ENCODE peak calls at places on chromosomes 11 and 22, in seven cellular contexts. One of them, this sample, is unnamed.

GRCh38 chr22:49037701-49038245 is 789.9 kb downstream of the BRD1 start:
- DNase-seq in Caki2: no peak
- DNase-seq in psoas muscle: no peak
- DNase-seq in GM19239: no peak
- DNase-seq in astrocyte of the spinal cord: no peak
- DNase-seq in NCI-H1417: no peak
- DNase-seq in stimulated activated CD4-positive, alpha-beta T cell treated with anti-CD3 and anti-CD28 coated beads, Interleukin-2, amount 100 ng/mL, for 48 hours: no peak
- DNase-seq in this sample: no peak

GRCh38 chr22:36439481-36440271 is 41.8 kb downstream of the TXN2 start:
- DNase-seq in Caki2: peak; percentile 70
- DNase-seq in astrocyte of the spinal cord: peak; percentile 95
- DNase-seq in NCI-H1417: no peak
- DNase-seq in psoas muscle: peak; percentile 51
- DNase-seq in GM19239: no peak
- DNase-seq in stimulated activated CD4-positive, alpha-beta T cell treated with anti-CD3 and anti-CD28 coated beads, Interleukin-2, amount 100 ng/mL, for 48 hours: no peak
- DNase-seq in this sample: peak; percentile 57

GRCh38 chr22:31952459-31952858 is 8.1 kb downstream of the YWHAH start:
- DNase-seq in NCI-H1417: no peak
- DNase-seq in GM19239: no peak
- DNase-seq in psoas muscle: no peak
- DNase-seq in stimulated activated CD4-positive, alpha-beta T cell treated with anti-CD3 and anti-CD28 coated beads, Interleukin-2, amount 100 ng/mL, for 48 hours: no peak
- DNase-seq in astrocyte of the spinal cord: peak; percentile 87
- DNase-seq in Caki2: peak; percentile 54
- DNase-seq in this sample: no peak

GRCh38 chr11:27570542-27570941 is 64.0 kb upstream of the LIN7C start:
- DNase-seq in stimulated activated CD4-positive, alpha-beta T cell treated with anti-CD3 and anti-CD28 coated beads, Interleukin-2, amount 100 ng/mL, for 48 hours: no peak
- DNase-seq in astrocyte of the spinal cord: no peak
- DNase-seq in GM19239: no peak
- DNase-seq in NCI-H1417: no peak
- DNase-seq in psoas muscle: no peak
- DNase-seq in Caki2: no peak
- DNase-seq in this sample: no peak

GRCh38 chr22:32623943-32624342 is 149.3 kb downstream of the FBXO7 start:
- DNase-seq in NCI-H1417: no peak
- DNase-seq in stimulated activated CD4-positive, alpha-beta T cell treated with anti-CD3 and anti-CD28 coated beads, Interleukin-2, amount 100 ng/mL, for 48 hours: no peak
- DNase-seq in GM19239: no peak
- DNase-seq in psoas muscle: peak; percentile 76
- DNase-seq in Caki2: no peak
- DNase-seq in astrocyte of the spinal cord: peak; percentile 84
- DNase-seq in this sample: no peak

GRCh38 chr11:4713241-4713640 is 8.7 kb downstream of the MMP26 start:
- DNase-seq in psoas muscle: no peak
- DNase-seq in GM19239: no peak
- DNase-seq in Caki2: no peak
- DNase-seq in astrocyte of the spinal cord: no peak
- DNase-seq in stimulated activated CD4-positive, alpha-beta T cell treated with anti-CD3 and anti-CD28 coated beads, Interleukin-2, amount 100 ng/mL, for 48 hours: no peak
- DNase-seq in NCI-H1417: no peak
- DNase-seq in this sample: no peak

GRCh38 chr11:118930152-118930712 is 4.5 kb upstream of the BCL9L start:
- DNase-seq in GM19239: peak; percentile 67
- DNase-seq in astrocyte of the spinal cord: peak; percentile 78
- DNase-seq in NCI-H1417: peak; percentile 97
- DNase-seq in Caki2: peak; percentile 83
- DNase-seq in psoas muscle: peak; percentile 85
- DNase-seq in stimulated activated CD4-positive, alpha-beta T cell treated with anti-CD3 and anti-CD28 coated beads, Interleukin-2, amount 100 ng/mL, for 48 hours: peak; percentile 91
- DNase-seq in this sample: peak; percentile 97

GRCh38 chr11:40306938-40307548 is 1152.4 kb downstream of the LRRC4C start:
- DNase-seq in psoas muscle: no peak
- DNase-seq in GM19239: peak; percentile 13
- DNase-seq in NCI-H1417: peak; percentile 50
- DNase-seq in stimulated activated CD4-positive, alpha-beta T cell treated with anti-CD3 and anti-CD28 coated beads, Interleukin-2, amount 100 ng/mL, for 48 hours: no peak
- DNase-seq in Caki2: peak; percentile 23
- DNase-seq in astrocyte of the spinal cord: peak; percentile 58
- DNase-seq in this sample: peak; percentile 41

This sample was measured in SW480.